ENCODE peak calls at places on chromosomes 2 and 18, in seven cellular contexts. L is neural progenitor cell; R is mammary epithelial cell; H is stomach; E is tibial artery; Q is CD4-positive, CD25-positive, alpha-beta regulatory T cell; S is psoas muscle. T is an unnamed sample.

GRCh38 chr2:96143848-96144480 is 1.3 kb downstream of the DUSP2 start:
- DNase-seq in H (peak; percentile 48), S (no peak), Q (peak; percentile 64), L (peak; percentile 54), E (no peak), R (no peak), T (no peak)

GRCh38 chr2:230906471-230907230 is 18.4 kb downstream of the GPR55 start:
- DNase-seq in H (peak; percentile 11), R (no peak), Q (no peak), S (no peak), L (no peak), E (no peak), T (no peak)

GRCh38 chr2:182593394-182593707 is 122.7 kb upstream of the DNAJC10 start:
- DNase-seq in L (no peak), Q (no peak), E (no peak), S (no peak), R (peak; percentile 52), H (no peak), T (peak; percentile 46)

GRCh38 chr2:119431155-119431975 is at the start of gene TMEM37:
- DNase-seq in Q (no peak), E (no peak), H (peak; percentile 86), L (peak; percentile 94), S (peak; percentile 72), R (peak; percentile 15), T (no peak)

GRCh38 chr2:163630836-163631235 is 105.0 kb downstream of the FIGN start:
- DNase-seq in Q (no peak), R (no peak), E (no peak), S (no peak), H (no peak), L (no peak), T (no peak)

GRCh38 chr2:226031078-226031937 is 631.8 kb downstream of the NYAP2 start:
- DNase-seq in R (peak; percentile 42), E (peak; percentile 42), Q (peak; percentile 4), H (peak; percentile 31), L (peak; percentile 93), S (peak; percentile 56), T (peak; percentile 30)

GRCh38 chr2:8527031-8527430 is 154.8 kb upstream of the ID2 start:
- DNase-seq in R (no peak), E (no peak), S (no peak), H (no peak), L (no peak), Q (no peak), T (no peak)

GRCh38 chr2:7013761-7014160 is 96.5 kb downstream of the RNF144A start:
- DNase-seq in S (no peak), L (no peak), R (peak; percentile 19), Q (no peak), H (no peak), E (no peak), T (no peak)

GRCh38 chr2:238493880-238494572 is 67.3 kb downstream of the ASB1 start:
- DNase-seq in S (no peak), E (no peak), Q (peak; percentile 58), R (no peak), H (peak; percentile 19), L (no peak), T (no peak)

GRCh38 chr2:46336560-46336959 is 39.4 kb downstream of the EPAS1 start:
- DNase-seq in E (no peak), Q (no peak), H (no peak), S (peak; percentile 38), R (no peak), L (no peak), T (no peak)

GRCh38 chr2:74529357-74530238 is at the start of the genes AUP1 and HTRA2:
- DNase-seq in S (peak; percentile 99), E (peak; percentile 98), L (peak; percentile 100), Q (peak; percentile 98), H (peak; percentile 99), R (peak; percentile 100), T (peak; percentile 98)

GRCh38 chr2:203734276-203734983 is 28.0 kb downstream of the CD28 start:
- DNase-seq in H (no peak), E (no peak), Q (no peak), R (no peak), S (no peak), L (no peak), T (no peak)

GRCh38 chr2:100242891-100243670 is 79.2 kb downstream of the LONRF2 start:
- DNase-seq in Q (peak; percentile 37), E (peak; percentile 52), L (peak; percentile 82), S (peak; percentile 59), R (peak; percentile 15), H (peak; percentile 74), T (no peak)

GRCh38 chr2:231162036-231162345 is 36.4 kb upstream of the ARMC9 start:
- DNase-seq in E (no peak), R (peak; percentile 60), L (no peak), Q (no peak), S (no peak), H (no peak), T (peak; percentile 98)

GRCh38 chr2:240069846-240070245 is 16.5 kb upstream of the OR6B3 start:
- DNase-seq in S (no peak), E (no peak), H (no peak), R (peak; percentile 2), L (no peak), Q (no peak), T (no peak)

GRCh38 chr2:196959291-196959690 is 32.8 kb upstream of the PGAP1 start:
- DNase-seq in E (no peak), R (no peak), H (no peak), Q (no peak), S (no peak), L (no peak), T (no peak)

GRCh38 chr2:240983361-240983995 is 14.9 kb upstream of the SNED1 start:
- DNase-seq in H (peak; percentile 50), Q (peak; percentile 48), E (peak; percentile 20), R (peak; percentile 50), L (peak; percentile 92), S (peak; percentile 21), T (no peak)

GRCh38 chr2:98809878-98810587 is 79.1 kb upstream of the MGAT4A start:
- DNase-seq in H (no peak), S (no peak), R (no peak), Q (no peak), E (no peak), L (no peak), T (no peak)

DNA sequence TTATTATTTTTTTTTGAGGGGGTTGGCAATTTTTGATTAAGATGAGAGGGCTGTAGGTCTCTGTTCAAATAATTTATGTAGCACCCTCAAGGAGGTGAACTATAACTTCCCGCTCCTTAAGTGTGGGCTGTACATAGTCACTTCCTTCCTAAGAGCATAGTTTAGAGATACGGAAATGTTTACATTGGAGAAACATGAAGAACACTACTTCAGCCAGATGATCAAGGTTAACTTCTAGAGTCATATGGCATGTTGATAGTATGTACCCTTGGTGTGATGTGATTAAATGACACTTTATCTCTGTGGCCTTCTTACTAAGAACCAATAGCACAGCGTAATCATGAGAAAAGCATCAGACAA is 93.7 kb downstream of the MIB1 start:
- DNase-seq in Q (no peak), L (no peak), H (no peak), E (no peak), R (no peak), S (no peak), T (no peak)
- H3K27ac ChIP-seq in Q (no peak overlapping the region), L (no peak overlapping the region), H (no peak overlapping the region), E (no peak overlapping the region), R (no peak overlapping the region), S (peak overlapping the region; percentile 86), T (no peak overlapping the region)

GRCh38 chr2:168211664-168212163 is 35.7 kb downstream of the STK39 start:
- DNase-seq in R (no peak), S (no peak), E (no peak), L (no peak), H (no peak), Q (no peak), T (no peak)

GRCh38 chr2:168212866-168213265 is 34.5 kb downstream of the STK39 start:
- DNase-seq in R (peak; percentile 24), L (no peak), Q (no peak), H (no peak), S (no peak), E (no peak), T (no peak)

GRCh38 chr2:168210216-168210897 is 37.0 kb downstream of the STK39 start:
- DNase-seq in R (peak; percentile 11), E (no peak), S (no peak), L (no peak), Q (no peak), H (no peak), T (no peak)

GRCh38 chr2:168210898-168211570 is 36.4 kb downstream of the STK39 start:
- DNase-seq in R (peak; percentile 95), Q (peak; percentile 47), E (no peak), H (no peak), L (no peak), S (no peak), T (peak; percentile 65)

GRCh38 chr2:168212167-168212566 is 35.2 kb downstream of the STK39 start:
- DNase-seq in H (no peak), L (no peak), S (no peak), E (no peak), Q (peak; percentile 39), R (no peak), T (no peak)
- H3K9me3 ChIP-seq in H (no peaks in the 10 kb centered on the region), L (no peaks in the 10 kb centered on the region), S (no peaks in the 10 kb centered on the region), E (no peaks in the 10 kb centered on the region), Q (no peaks in the 10 kb centered on the region), R (no peaks in the 10 kb centered on the region), T (no peaks in the 10 kb centered on the region)

GRCh38 chr2:191247381-191248057 is 2.3 kb downstream of the MYO1B start:
- DNase-seq in E (no peak), Q (no peak), L (no peak), R (peak; percentile 93), H (no peak), S (no peak), T (peak; percentile 88)

GRCh38 chr2:191245046-191245868 is at the start of gene MYO1B:
- DNase-seq in R (peak; percentile 89), S (peak; percentile 72), Q (peak; percentile 27), E (peak; percentile 50), H (peak; percentile 75), L (peak; percentile 95), T (peak; percentile 33)

GRCh38 chr2:191244350-191244749 is 854 bp upstream of the MYO1B start:
- DNase-seq in L (no peak), Q (no peak), S (no peak), R (peak; percentile 23), H (no peak), E (no peak), T (no peak)

GRCh38 chr2:191246820-191247380 is 1.7 kb downstream of the MYO1B start:
- DNase-seq in R (peak; percentile 29), L (no peak), E (no peak), Q (no peak), S (no peak), H (no peak), T (no peak)

DNA sequence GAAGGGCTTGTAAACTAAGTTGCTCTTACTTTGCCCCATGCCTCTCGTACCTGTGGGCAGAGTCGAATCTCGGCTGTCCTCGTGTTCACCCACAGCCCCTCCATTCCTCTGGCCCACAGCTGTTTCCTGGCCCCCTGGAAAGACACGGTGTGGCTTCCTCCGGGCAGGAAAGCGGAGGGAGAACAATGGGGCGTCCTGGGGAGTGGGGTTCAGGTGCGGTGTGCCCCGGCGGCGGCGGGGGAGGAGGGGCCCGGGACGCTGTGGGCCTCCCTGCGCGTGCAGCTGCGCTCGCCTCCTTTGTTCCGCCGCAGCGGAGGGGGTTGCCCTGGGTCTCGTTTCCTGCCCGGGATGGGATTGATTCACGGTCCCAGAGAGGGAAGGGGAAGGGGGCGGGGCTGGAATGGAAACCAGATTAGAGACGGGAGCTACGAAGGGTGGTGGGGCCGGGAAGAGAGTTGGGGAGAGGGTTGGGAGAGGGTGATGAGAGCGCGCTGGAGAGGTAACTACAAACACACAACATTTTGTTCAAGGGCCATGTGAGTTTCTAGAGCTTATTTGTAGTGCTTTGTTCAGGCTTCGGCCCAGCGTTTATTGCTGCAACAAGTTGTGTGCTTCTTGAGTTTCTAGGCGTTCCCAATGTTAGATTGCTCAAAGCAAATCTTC is 796 bp downstream of the MYO1B start:
- DNase-seq in H (peak; percentile 57), L (peak; percentile 94), R (peak; percentile 77), S (peak; percentile 59), E (peak; percentile 41), Q (peak; percentile 17), T (no peak)
- H3K27ac ChIP-seq in H (peak overlapping the region; percentile 70), L (peak overlapping the region; percentile 92), R (peak overlapping the region; percentile 88), S (peak overlapping the region; percentile 46), E (peak overlapping the region; percentile 80), Q (no peak overlapping the region), T (peak overlapping the region; percentile 80)

GRCh38 chr18:50661013-50661412 is 101.1 kb downstream of the MAPK4 start:
- DNase-seq in L (no peak), R (no peak), S (no peak), H (no peak), Q (no peak), E (no peak), T (no peak)
- H3K9me3 ChIP-seq in L (no peaks in the 10 kb centered on the region), R (no peaks in the 10 kb centered on the region), S (no peaks in the 10 kb centered on the region), H (peaks cover 10% of the 10 kb centered on the region), Q (no peaks in the 10 kb centered on the region), E (no peaks in the 10 kb centered on the region), T (peaks cover 6% of the 10 kb centered on the region)

T was measured in AG04450.